ENCODE peak calls at places on chromosomes 2 and 18, in seven cellular contexts. One of them, this sample, is unnamed.

GRCh38 chr2:54422072-54422581 is 34.0 kb upstream of the SPTBN1 start:
- DNase-seq in tibial artery: no peak
- DNase-seq in AG04449: no peak
- DNase-seq in mesenchymal stem cell: no peak
- DNase-seq in kidney epithelial cell: no peak
- DNase-seq in brain microvascular endothelial cell: no peak
- DNase-seq in dorsolateral prefrontal cortex: no peak
- DNase-seq in this sample: no peak

GRCh38 chr2:11866358-11867335 is 120.2 kb downstream of the LPIN1 start:
- DNase-seq in tibial artery: no peak
- DNase-seq in AG04449: no peak
- DNase-seq in mesenchymal stem cell: no peak
- DNase-seq in kidney epithelial cell: no peak
- DNase-seq in brain microvascular endothelial cell: no peak
- DNase-seq in dorsolateral prefrontal cortex: no peak
- DNase-seq in this sample: no peak

GRCh38 chr2:133942363-133942762 is 311.5 kb upstream of the MGAT5 start:
- DNase-seq in tibial artery: no peak
- DNase-seq in AG04449: no peak
- DNase-seq in mesenchymal stem cell: no peak
- DNase-seq in kidney epithelial cell: no peak
- DNase-seq in brain microvascular endothelial cell: no peak
- DNase-seq in dorsolateral prefrontal cortex: no peak
- DNase-seq in this sample: peak

GRCh38 chr2:240233891-240234502 is 93.5 kb upstream of the OTOS start:
- DNase-seq in tibial artery: peak
- DNase-seq in AG04449: no peak
- DNase-seq in mesenchymal stem cell: peak
- DNase-seq in kidney epithelial cell: no peak
- DNase-seq in brain microvascular endothelial cell: no peak
- DNase-seq in dorsolateral prefrontal cortex: peak
- DNase-seq in this sample: no peak

GRCh38 chr18:71784777-71785176 is 759.4 kb downstream of the CBLN2 start:
- DNase-seq in tibial artery: no peak
- DNase-seq in AG04449: no peak
- DNase-seq in mesenchymal stem cell: no peak
- DNase-seq in kidney epithelial cell: no peak
- DNase-seq in brain microvascular endothelial cell: no peak
- DNase-seq in dorsolateral prefrontal cortex: no peak
- DNase-seq in this sample: peak

GRCh38 chr2:135132314-135132713 is 80.2 kb downstream of the RAB3GAP1 start:
- DNase-seq in tibial artery: no peak
- DNase-seq in AG04449: peak
- DNase-seq in mesenchymal stem cell: peak
- DNase-seq in kidney epithelial cell: no peak
- DNase-seq in brain microvascular endothelial cell: no peak
- DNase-seq in dorsolateral prefrontal cortex: no peak
- DNase-seq in this sample: no peak

GRCh38 chr18:13416208-13416607 is 197.6 kb downstream of the LDLRAD4 start:
- DNase-seq in tibial artery: no peak
- DNase-seq in AG04449: no peak
- DNase-seq in mesenchymal stem cell: no peak
- DNase-seq in kidney epithelial cell: no peak
- DNase-seq in brain microvascular endothelial cell: no peak
- DNase-seq in dorsolateral prefrontal cortex: no peak
- DNase-seq in this sample: no peak

GRCh38 chr2:198337368-198337767 is 533.0 kb downstream of the PLCL1 start:
- DNase-seq in tibial artery: no peak
- DNase-seq in AG04449: no peak
- DNase-seq in mesenchymal stem cell: no peak
- DNase-seq in kidney epithelial cell: no peak
- DNase-seq in brain microvascular endothelial cell: no peak
- DNase-seq in dorsolateral prefrontal cortex: no peak
- DNase-seq in this sample: no peak

GRCh38 chr2:135820003-135820618 is 16.9 kb downstream of the LCT start:
- DNase-seq in tibial artery: no peak
- DNase-seq in AG04449: no peak
- DNase-seq in mesenchymal stem cell: no peak
- DNase-seq in kidney epithelial cell: no peak
- DNase-seq in brain microvascular endothelial cell: peak
- DNase-seq in dorsolateral prefrontal cortex: no peak
- DNase-seq in this sample: no peak

GRCh38 chr18:13374096-13374467 is 155.5 kb downstream of the LDLRAD4 start:
- DNase-seq in tibial artery: no peak
- DNase-seq in AG04449: no peak
- DNase-seq in mesenchymal stem cell: no peak
- DNase-seq in kidney epithelial cell: no peak
- DNase-seq in brain microvascular endothelial cell: no peak
- DNase-seq in dorsolateral prefrontal cortex: no peak
- DNase-seq in this sample: no peak

GRCh38 chr2:238907717-238908173 is 59.9 kb downstream of the TWIST2 start:
- DNase-seq in tibial artery: no peak
- DNase-seq in AG04449: no peak
- DNase-seq in mesenchymal stem cell: no peak
- DNase-seq in kidney epithelial cell: no peak
- DNase-seq in brain microvascular endothelial cell: no peak
- DNase-seq in dorsolateral prefrontal cortex: no peak
- DNase-seq in this sample: no peak

GRCh38 chr2:39516347-39517101 is 79.4 kb upstream of the MAP4K3 start:
- DNase-seq in tibial artery: no peak
- DNase-seq in AG04449: no peak
- DNase-seq in mesenchymal stem cell: peak
- DNase-seq in kidney epithelial cell: no peak
- DNase-seq in brain microvascular endothelial cell: no peak
- DNase-seq in dorsolateral prefrontal cortex: peak
- DNase-seq in this sample: peak

GRCh38 chr2:210072922-210073509 is 70.6 kb downstream of the RPE start:
- DNase-seq in tibial artery: no peak
- DNase-seq in AG04449: no peak
- DNase-seq in mesenchymal stem cell: peak
- DNase-seq in kidney epithelial cell: peak
- DNase-seq in brain microvascular endothelial cell: peak
- DNase-seq in dorsolateral prefrontal cortex: no peak
- DNase-seq in this sample: peak

GRCh38 chr2:118013221-118013723 is 598 bp downstream of the CCDC93 start:
- DNase-seq in tibial artery: peak
- DNase-seq in AG04449: no peak
- DNase-seq in mesenchymal stem cell: peak
- DNase-seq in kidney epithelial cell: no peak
- DNase-seq in brain microvascular endothelial cell: no peak
- DNase-seq in dorsolateral prefrontal cortex: no peak
- DNase-seq in this sample: peak

GRCh38 chr18:79458131-79458838 is 62.6 kb downstream of the NFATC1 start:
- DNase-seq in tibial artery: peak
- DNase-seq in AG04449: peak
- DNase-seq in mesenchymal stem cell: peak
- DNase-seq in kidney epithelial cell: peak
- DNase-seq in brain microvascular endothelial cell: peak
- DNase-seq in dorsolateral prefrontal cortex: no peak
- DNase-seq in this sample: peak

GRCh38 chr2:178811901-178812300 is 4.7 kb upstream of the TTN start:
- DNase-seq in tibial artery: no peak
- DNase-seq in AG04449: no peak
- DNase-seq in mesenchymal stem cell: no peak
- DNase-seq in kidney epithelial cell: no peak
- DNase-seq in brain microvascular endothelial cell: no peak
- DNase-seq in dorsolateral prefrontal cortex: no peak
- DNase-seq in this sample: no peak

GRCh38 chr2:120661551-120661950 is 74.1 kb upstream of the GLI2 start:
- DNase-seq in tibial artery: no peak
- DNase-seq in AG04449: no peak
- DNase-seq in mesenchymal stem cell: no peak
- DNase-seq in kidney epithelial cell: no peak
- DNase-seq in brain microvascular endothelial cell: no peak
- DNase-seq in dorsolateral prefrontal cortex: peak
- DNase-seq in this sample: peak

GRCh38 chr18:13216732-13217465 is 1.7 kb upstream of the LDLRAD4 start:
- DNase-seq in tibial artery: peak
- DNase-seq in AG04449: no peak
- DNase-seq in mesenchymal stem cell: peak
- DNase-seq in kidney epithelial cell: no peak
- DNase-seq in brain microvascular endothelial cell: no peak
- DNase-seq in dorsolateral prefrontal cortex: no peak
- DNase-seq in this sample: peak

GRCh38 chr2:2848621-2849443 is 517.8 kb upstream of the MYT1L start:
- DNase-seq in tibial artery: no peak
- DNase-seq in AG04449: no peak
- DNase-seq in mesenchymal stem cell: no peak
- DNase-seq in kidney epithelial cell: no peak
- DNase-seq in brain microvascular endothelial cell: no peak
- DNase-seq in dorsolateral prefrontal cortex: no peak
- DNase-seq in this sample: peak

GRCh38 chr2:26395394-26395793 is 6.3 kb upstream of the DRC1 start:
- DNase-seq in tibial artery: no peak
- DNase-seq in AG04449: no peak
- DNase-seq in mesenchymal stem cell: no peak
- DNase-seq in kidney epithelial cell: no peak
- DNase-seq in brain microvascular endothelial cell: no peak
- DNase-seq in dorsolateral prefrontal cortex: no peak
- DNase-seq in this sample: no peak

GRCh38 chr18:75201936-75202335 is 7.0 kb downstream of the PTGR3 start:
- DNase-seq in tibial artery: no peak
- DNase-seq in AG04449: no peak
- DNase-seq in mesenchymal stem cell: no peak
- DNase-seq in kidney epithelial cell: no peak
- DNase-seq in brain microvascular endothelial cell: no peak
- DNase-seq in dorsolateral prefrontal cortex: no peak
- DNase-seq in this sample: no peak

GRCh38 chr2:98088261-98088660 is 1.3 kb downstream of the VWA3B start:
- DNase-seq in tibial artery: peak
- DNase-seq in AG04449: no peak
- DNase-seq in mesenchymal stem cell: no peak
- DNase-seq in kidney epithelial cell: no peak
- DNase-seq in brain microvascular endothelial cell: no peak
- DNase-seq in dorsolateral prefrontal cortex: no peak
- DNase-seq in this sample: no peak

GRCh38 chr2:227146456-227146855 is 17.5 kb downstream of the COL4A4 start:
- DNase-seq in tibial artery: no peak
- DNase-seq in AG04449: no peak
- DNase-seq in mesenchymal stem cell: no peak
- DNase-seq in kidney epithelial cell: no peak
- DNase-seq in brain microvascular endothelial cell: no peak
- DNase-seq in dorsolateral prefrontal cortex: no peak
- DNase-seq in this sample: no peak

GRCh38 chr2:3536682-3537632 is 17.6 kb upstream of the ADI1 start:
- DNase-seq in tibial artery: no peak
- DNase-seq in AG04449: no peak
- DNase-seq in mesenchymal stem cell: peak
- DNase-seq in kidney epithelial cell: no peak
- DNase-seq in brain microvascular endothelial cell: peak
- DNase-seq in dorsolateral prefrontal cortex: no peak
- DNase-seq in this sample: peak

GRCh38 chr18:13366977-13367892 is 148.7 kb downstream of the LDLRAD4 start:
- DNase-seq in tibial artery: no peak
- DNase-seq in AG04449: no peak
- DNase-seq in mesenchymal stem cell: no peak
- DNase-seq in kidney epithelial cell: no peak
- DNase-seq in brain microvascular endothelial cell: no peak
- DNase-seq in dorsolateral prefrontal cortex: no peak
- DNase-seq in this sample: peak

GRCh38 chr2:75597949-75598348 is 37.2 kb upstream of the EVA1A start:
- DNase-seq in tibial artery: no peak
- DNase-seq in AG04449: no peak
- DNase-seq in mesenchymal stem cell: no peak
- DNase-seq in kidney epithelial cell: no peak
- DNase-seq in brain microvascular endothelial cell: no peak
- DNase-seq in dorsolateral prefrontal cortex: no peak
- DNase-seq in this sample: no peak

GRCh38 chr2:140863713-140864112 is 1267.1 kb downstream of the LRP1B start:
- DNase-seq in tibial artery: no peak
- DNase-seq in AG04449: no peak
- DNase-seq in mesenchymal stem cell: peak
- DNase-seq in kidney epithelial cell: peak
- DNase-seq in brain microvascular endothelial cell: peak
- DNase-seq in dorsolateral prefrontal cortex: no peak
- DNase-seq in this sample: peak

DNA sequence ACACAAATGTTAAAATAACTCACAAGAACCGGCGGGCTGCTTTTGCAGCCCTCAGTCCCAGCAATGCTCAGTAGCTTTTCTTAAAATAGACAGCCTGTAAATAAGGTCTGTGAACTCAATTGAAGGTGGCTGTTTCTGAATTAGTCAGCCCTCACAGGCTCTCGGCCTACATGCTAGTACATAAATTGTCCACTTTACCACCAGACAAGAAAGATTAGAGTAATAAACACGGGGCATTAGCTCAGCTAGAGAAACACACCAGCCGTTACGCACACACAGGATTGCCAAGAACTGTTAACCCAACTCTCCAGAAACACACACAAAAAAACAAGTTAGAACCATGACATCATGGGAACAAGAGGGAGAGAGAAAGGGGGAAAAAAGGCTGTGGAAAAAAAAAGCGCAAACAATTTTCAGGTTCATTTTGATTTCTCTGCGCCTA is 89.2 kb downstream of the ZEB2 start:
- DNase-seq in tibial artery: peak
- DNase-seq in AG04449: no peak
- DNase-seq in mesenchymal stem cell: peak
- DNase-seq in kidney epithelial cell: no peak
- DNase-seq in brain microvascular endothelial cell: peak
- DNase-seq in dorsolateral prefrontal cortex: no peak
- DNase-seq in this sample: peak
- H3K4me3 ChIP-seq in tibial artery: peak
- H3K4me3 ChIP-seq in AG04449: no peak
- H3K4me3 ChIP-seq in mesenchymal stem cell: no peak
- H3K4me3 ChIP-seq in kidney epithelial cell: no peak
- H3K4me3 ChIP-seq in brain microvascular endothelial cell: no peak
- H3K4me3 ChIP-seq in dorsolateral prefrontal cortex: peak
- H3K4me3 ChIP-seq in this sample: no peak

GRCh38 chr18:57428221-57429150 is 6.7 kb upstream of the ONECUT2 start:
- DNase-seq in tibial artery: no peak
- DNase-seq in AG04449: no peak
- DNase-seq in mesenchymal stem cell: no peak
- DNase-seq in kidney epithelial cell: no peak
- DNase-seq in brain microvascular endothelial cell: no peak
- DNase-seq in dorsolateral prefrontal cortex: no peak
- DNase-seq in this sample: no peak
- H3K4me3 ChIP-seq in tibial artery: peak
- H3K4me3 ChIP-seq in AG04449: no peak
- H3K4me3 ChIP-seq in mesenchymal stem cell: peak
- H3K4me3 ChIP-seq in kidney epithelial cell: no peak
- H3K4me3 ChIP-seq in brain microvascular endothelial cell: no peak
- H3K4me3 ChIP-seq in dorsolateral prefrontal cortex: no peak
- H3K4me3 ChIP-seq in this sample: no peak

GRCh38 chr18:76524900-76525698 is 30.1 kb upstream of the ZNF516 start:
- DNase-seq in tibial artery: no peak
- DNase-seq in AG04449: no peak
- DNase-seq in mesenchymal stem cell: peak
- DNase-seq in kidney epithelial cell: peak
- DNase-seq in brain microvascular endothelial cell: peak
- DNase-seq in dorsolateral prefrontal cortex: no peak
- DNase-seq in this sample: peak
- H3K4me3 ChIP-seq in tibial artery: peak
- H3K4me3 ChIP-seq in AG04449: peak
- H3K4me3 ChIP-seq in mesenchymal stem cell: peak
- H3K4me3 ChIP-seq in kidney epithelial cell: peak
- H3K4me3 ChIP-seq in brain microvascular endothelial cell: peak
- H3K4me3 ChIP-seq in dorsolateral prefrontal cortex: peak
- H3K4me3 ChIP-seq in this sample: peak

GRCh38 chr18:57437782-57438668 is 2.9 kb downstream of the ONECUT2 start:
- DNase-seq in tibial artery: no peak
- DNase-seq in AG04449: no peak
- DNase-seq in mesenchymal stem cell: no peak
- DNase-seq in kidney epithelial cell: no peak
- DNase-seq in brain microvascular endothelial cell: peak
- DNase-seq in dorsolateral prefrontal cortex: peak
- DNase-seq in this sample: peak
- H3K4me3 ChIP-seq in tibial artery: no peak
- H3K4me3 ChIP-seq in AG04449: no peak
- H3K4me3 ChIP-seq in mesenchymal stem cell: peak
- H3K4me3 ChIP-seq in kidney epithelial cell: peak
- H3K4me3 ChIP-seq in brain microvascular endothelial cell: no peak
- H3K4me3 ChIP-seq in dorsolateral prefrontal cortex: peak
- H3K4me3 ChIP-seq in this sample: peak

This sample was measured in hepatocyte.